ENCODE peak calls at places on chromosomes 6 and 20, in nine cellular contexts. T is activated CD4-positive, alpha-beta T cell treated with anti-CD3 and anti-CD28 coated beads, Interleukin-2, amount 50 U/mL, for 1 hour; H is stimulated activated naive B cell treated with anti-CD40 and anti-IgM and Interleukin-4, amounts not matched to agents 10 μg/mL and 1 μg/mL and 100 μg/mL, for 72 hours; N is T follicular helper cell; Q is T-helper 2 cell; C is NCI-H510A; L is A549; R is EL; I is activated CD8-positive, alpha-beta memory T cell treated with anti-CD3 and anti-CD28 coated beads for 48 hours. A is an unnamed sample.

GRCh38 chr6:104281370-104281769 is 578.3 kb downstream of the HACE1 start:
- DNase-seq in T (no peak), H (no peak), N (no peak), Q (no peak), C (no peak), L (no peak), R (no peak), I (no peak), A (no peak)

GRCh38 chr6:7145269-7146078 is 37.7 kb downstream of the RREB1 start:
- DNase-seq in T (no peak), H (no peak), N (no peak), Q (no peak), C (no peak), L (no peak), R (no peak), I (no peak), A (no peak)

GRCh38 chr6:41932378-41932777 is 9.2 kb downstream of the CCND3 start:
- DNase-seq in T (no peak), H (no peak), N (no peak), Q (no peak), C (no peak), L (no peak), R (no peak), I (no peak), A (no peak)

GRCh38 chr6:135128268-135128914 is 52.7 kb upstream of the MYB start:
- DNase-seq in T (peak; percentile 39), H (peak; percentile 18), N (peak; percentile 6), Q (no peak), C (no peak), L (no peak), R (no peak), I (peak; percentile 28), A (no peak)

GRCh38 chr6:122947355-122947754 is 48.7 kb upstream of the CLVS2 start:
- DNase-seq in T (no peak), H (no peak), N (no peak), Q (no peak), C (no peak), L (peak; percentile 1), R (no peak), I (no peak), A (no peak)

GRCh38 chr20:6623989-6624388 is 143.5 kb upstream of the BMP2 start:
- DNase-seq in T (no peak), H (no peak), N (no peak), Q (no peak), C (no peak), L (no peak), R (no peak), I (no peak), A (no peak)

GRCh38 chr6:148179786-148180185 is 162.9 kb upstream of the SASH1 start:
- DNase-seq in T (no peak), H (no peak), N (no peak), Q (no peak), C (no peak), L (peak; percentile 44), R (peak; percentile 40), I (no peak), A (no peak)

GRCh38 chr6:100464910-100465700 is at the start of gene SIM1:
- DNase-seq in T (no peak), H (no peak), N (no peak), Q (no peak), C (no peak), L (no peak), R (peak; percentile 98), I (no peak), A (peak; percentile 88)

GRCh38 chr20:24693466-24694156 is 224.2 kb downstream of the SYNDIG1 start:
- DNase-seq in T (no peak), H (no peak), N (no peak), Q (no peak), C (no peak), L (no peak), R (no peak), I (no peak), A (no peak)

GRCh38 chr6:30685977-30686907 is at the start of gene PPP1R18:
- DNase-seq in T (peak; percentile 83), H (peak; percentile 73), N (peak; percentile 72), Q (peak; percentile 71), C (peak; percentile 23), L (peak; percentile 34), R (peak; percentile 79), I (peak; percentile 76), A (peak; percentile 88)

GRCh38 chr20:43563429-43563828 is 4.6 kb downstream of the SGK2 start:
- DNase-seq in T (no peak), H (no peak), N (no peak), Q (no peak), C (no peak), L (peak; percentile 22), R (peak; percentile 15), I (no peak), A (no peak)

GRCh38 chr6:89536230-89536629 is 102.3 kb downstream of the LYRM2 start:
- DNase-seq in T (no peak), H (no peak), N (no peak), Q (no peak), C (no peak), L (no peak), R (peak; percentile 2), I (no peak), A (no peak)

GRCh38 chr20:6768228-6769185 is 1.0 kb downstream of the BMP2 start:
- DNase-seq in T (no peak), H (no peak), N (no peak), Q (no peak), C (peak; percentile 34), L (peak; percentile 15), R (no peak), I (no peak), A (peak; percentile 55)